ENCODE peak calls at places on chromosomes 7 and 10, in five cellular contexts. One of them, this sample, is unnamed.
A peak's percentile ranks its signal among the peaks of the same experiment; 100 is the strongest.

GRCh38 chr7:36923831-36924555 is 199.7 kb upstream of the AOAH start:
- ATAC-seq in HepG2: no peak
- ATAC-seq in GM23338: no peak
- ATAC-seq in HCT116: no peak
- ATAC-seq in Panc1: no peak
- ATAC-seq in this sample: peak; percentile 85

GRCh38 chr7:123755345-123755744 is 6.5 kb upstream of the WASL start:
- ATAC-seq in Panc1: no peak
- ATAC-seq in GM23338: no peak
- ATAC-seq in HepG2: no peak
- ATAC-seq in HCT116: no peak
- ATAC-seq in this sample: no peak

GRCh38 chr10:81886939-81887338 is 11.9 kb downstream of the NRG3 start:
- ATAC-seq in GM23338: no peak
- ATAC-seq in HCT116: no peak
- ATAC-seq in HepG2: no peak
- ATAC-seq in Panc1: no peak
- ATAC-seq in this sample: no peak

GRCh38 chr7:108630002-108630401 is 60.3 kb downstream of the DNAJB9 start:
- ATAC-seq in GM23338: no peak
- ATAC-seq in HepG2: no peak
- ATAC-seq in HCT116: no peak
- ATAC-seq in Panc1: no peak
- ATAC-seq in this sample: no peak

GRCh38 chr7:102993532-102994029 is 80.8 kb downstream of the LRRC17 start:
- ATAC-seq in GM23338: no peak
- ATAC-seq in HCT116: no peak
- ATAC-seq in Panc1: peak; percentile 18
- ATAC-seq in HepG2: no peak
- ATAC-seq in this sample: peak; percentile 81

GRCh38 chr7:25240340-25240739 is 12.1 kb upstream of the NPVF start:
- ATAC-seq in Panc1: no peak
- ATAC-seq in HepG2: no peak
- ATAC-seq in HCT116: no peak
- ATAC-seq in GM23338: no peak
- ATAC-seq in this sample: peak; percentile 84

GRCh38 chr10:71583076-71583475 is 136.5 kb downstream of the C10orf105 start:
- ATAC-seq in GM23338: no peak
- ATAC-seq in HCT116: no peak
- ATAC-seq in HepG2: no peak
- ATAC-seq in Panc1: no peak
- ATAC-seq in this sample: no peak

GRCh38 chr7:4837814-4838625 is 23.8 kb downstream of the PAPOLB start:
- ATAC-seq in GM23338: peak; percentile 83
- ATAC-seq in Panc1: no peak
- ATAC-seq in HepG2: peak; percentile 37
- ATAC-seq in HCT116: no peak
- ATAC-seq in this sample: no peak

GRCh38 chr7:88034083-88034695 is 100.1 kb downstream of the ADAM22 start:
- ATAC-seq in HepG2: no peak
- ATAC-seq in HCT116: no peak
- ATAC-seq in Panc1: no peak
- ATAC-seq in GM23338: no peak
- ATAC-seq in this sample: no peak

GRCh38 chr10:77131214-77131613 is 506.4 kb downstream of the KCNMA1 start:
- ATAC-seq in HCT116: no peak
- ATAC-seq in GM23338: no peak
- ATAC-seq in Panc1: no peak
- ATAC-seq in HepG2: no peak
- ATAC-seq in this sample: no peak

GRCh38 chr7:70997275-70997674 is 134.7 kb upstream of the GALNT17 start:
- ATAC-seq in HCT116: no peak
- ATAC-seq in Panc1: no peak
- ATAC-seq in GM23338: no peak
- ATAC-seq in HepG2: no peak
- ATAC-seq in this sample: no peak

GRCh38 chr10:60444494-60445064 is 54.9 kb upstream of the ANK3 start:
- ATAC-seq in Panc1: no peak
- ATAC-seq in HepG2: no peak
- ATAC-seq in HCT116: no peak
- ATAC-seq in GM23338: no peak
- ATAC-seq in this sample: no peak

GRCh38 chr10:88886557-88886956 is 6.5 kb downstream of the STAMBPL1 start:
- ATAC-seq in HCT116: no peak
- ATAC-seq in HepG2: no peak
- ATAC-seq in Panc1: no peak
- ATAC-seq in GM23338: peak; percentile 47
- ATAC-seq in this sample: no peak

GRCh38 chr7:155448632-155449007 is 9.3 kb upstream of the EN2 start:
- ATAC-seq in HepG2: peak; percentile 52
- ATAC-seq in HCT116: no peak
- ATAC-seq in Panc1: peak; percentile 79
- ATAC-seq in GM23338: peak; percentile 46
- ATAC-seq in this sample: no peak

GRCh38 chr7:55100172-55100961 is 81.5 kb downstream of the EGFR start:
- ATAC-seq in Panc1: peak; percentile 22
- ATAC-seq in HepG2: no peak
- ATAC-seq in HCT116: no peak
- ATAC-seq in GM23338: no peak
- ATAC-seq in this sample: peak; percentile 65

GRCh38 chr7:73708961-73709360 is 10.5 kb downstream of the STX1A start:
- ATAC-seq in HCT116: no peak
- ATAC-seq in Panc1: no peak
- ATAC-seq in GM23338: no peak
- ATAC-seq in HepG2: no peak
- ATAC-seq in this sample: no peak

GRCh38 chr7:55120501-55121198 is 101.8 kb downstream of the EGFR start:
- ATAC-seq in HCT116: no peak
- ATAC-seq in GM23338: no peak
- ATAC-seq in Panc1: no peak
- ATAC-seq in HepG2: no peak
- ATAC-seq in this sample: peak; percentile 82

GRCh38 chr10:43322321-43322720 is 49.1 kb upstream of the FXYD4 start:
- ATAC-seq in GM23338: peak; percentile 36
- ATAC-seq in HepG2: no peak
- ATAC-seq in HCT116: no peak
- ATAC-seq in Panc1: no peak
- ATAC-seq in this sample: no peak

GRCh38 chr10:60394444-60394843 is 4.8 kb upstream of the ANK3 start:
- ATAC-seq in Panc1: no peak
- ATAC-seq in GM23338: no peak
- ATAC-seq in HCT116: no peak
- ATAC-seq in HepG2: no peak
- ATAC-seq in this sample: no peak

GRCh38 chr10:71582019-71582418 is 137.6 kb downstream of the C10orf105 start:
- ATAC-seq in HCT116: no peak
- ATAC-seq in Panc1: peak; percentile 49
- ATAC-seq in HepG2: peak; percentile 56
- ATAC-seq in GM23338: peak; percentile 74
- ATAC-seq in this sample: no peak

GRCh38 chr7:123548406-123548805 is 9.2 kb downstream of the NDUFA5 start:
- ATAC-seq in HepG2: no peak
- ATAC-seq in HCT116: no peak
- ATAC-seq in GM23338: no peak
- ATAC-seq in Panc1: no peak
- ATAC-seq in this sample: no peak

DNA sequence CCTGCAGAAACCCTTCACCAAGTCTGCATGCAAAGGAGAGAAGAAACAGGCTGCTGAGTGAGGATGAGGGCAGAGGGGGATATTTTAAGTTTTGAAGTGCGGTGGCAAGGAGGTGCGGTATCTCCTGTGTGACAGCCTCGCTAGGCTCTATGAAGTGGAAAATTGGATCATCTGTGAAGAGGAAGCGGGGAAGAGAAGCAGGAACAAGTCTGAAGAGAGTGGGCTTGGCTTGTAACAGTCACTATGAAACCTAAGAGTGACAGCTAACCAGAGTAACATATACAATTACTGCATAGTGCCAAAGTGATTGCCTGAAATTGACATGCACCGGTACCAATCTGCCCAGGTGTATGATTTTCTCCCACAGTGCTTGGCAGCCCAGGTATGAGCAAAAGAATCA is 287.5 kb upstream of the KLF14 start:
- ATAC-seq in Panc1: no peak
- ATAC-seq in HepG2: no peak
- ATAC-seq in HCT116: no peak
- ATAC-seq in GM23338: no peak
- ATAC-seq in this sample: no peak
- TF ChIP-seq POLR2AphosphoS5 in Panc1: no peak
- TF ChIP-seq POLR2AphosphoS5 in HepG2: no peak
- TF ChIP-seq POLR2AphosphoS5 in HCT116: no peak
- TF ChIP-seq POLR2AphosphoS5 in GM23338: no peak
- TF ChIP-seq POLR2AphosphoS5 in this sample: no peak

DNA sequence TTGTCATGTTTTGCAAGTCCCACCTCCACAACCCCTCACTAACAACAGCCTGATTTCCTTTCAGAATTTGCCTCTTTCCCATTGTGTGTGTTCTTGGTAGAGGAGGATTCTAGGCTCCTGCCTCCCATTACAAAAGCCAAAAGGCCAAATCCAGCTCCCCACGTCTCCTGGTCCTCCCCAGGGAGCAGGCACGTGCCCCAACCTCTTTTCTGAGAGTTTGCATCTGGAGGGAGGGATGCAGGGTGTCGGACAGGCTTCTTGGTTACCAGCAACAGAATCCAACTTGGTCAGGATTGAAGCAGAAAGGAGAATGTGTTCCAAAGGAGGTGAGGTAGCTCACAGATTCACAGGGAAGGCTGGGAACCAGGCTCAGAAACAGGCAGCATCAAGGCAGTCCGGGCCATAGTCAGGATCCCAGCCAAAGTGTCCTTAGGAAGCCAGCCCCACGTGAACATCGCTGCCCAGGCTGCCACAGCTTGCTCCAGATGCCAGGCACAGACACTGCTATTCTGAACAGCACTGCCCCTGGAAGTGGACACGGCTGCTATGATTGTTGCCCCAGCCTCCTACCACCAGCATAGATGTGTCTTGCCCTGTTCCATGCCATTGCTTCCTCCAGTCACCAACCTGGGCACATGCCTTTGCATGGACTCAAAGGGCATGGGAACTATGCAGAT is 264.3 kb upstream of the ZMIZ1 start:
- ATAC-seq in Panc1: peak; percentile 23
- ATAC-seq in GM23338: no peak
- ATAC-seq in HepG2: no peak
- ATAC-seq in HCT116: no peak
- ATAC-seq in this sample: peak; percentile 37
- TF ChIP-seq POLR2AphosphoS5 in Panc1: no peak
- TF ChIP-seq POLR2AphosphoS5 in GM23338: no peak
- TF ChIP-seq POLR2AphosphoS5 in HepG2: no peak
- TF ChIP-seq POLR2AphosphoS5 in HCT116: no peak
- TF ChIP-seq POLR2AphosphoS5 in this sample: peak; percentile 15

GRCh38 chr7:20217193-20217948 is at the start of gene MACC1:
- ATAC-seq in HepG2: no peak
- ATAC-seq in HCT116: peak; percentile 92
- ATAC-seq in Panc1: no peak
- ATAC-seq in GM23338: peak; percentile 99
- ATAC-seq in this sample: no peak
- TF ChIP-seq POLR2AphosphoS5 in HepG2: no peak
- TF ChIP-seq POLR2AphosphoS5 in HCT116: peak; percentile 29
- TF ChIP-seq POLR2AphosphoS5 in Panc1: no peak
- TF ChIP-seq POLR2AphosphoS5 in GM23338: peak; percentile 17
- TF ChIP-seq POLR2AphosphoS5 in this sample: no peak

GRCh38 chr7:2274666-2275065 is 32.6 kb downstream of the NUDT1 start:
- ATAC-seq in HCT116: no peak
- ATAC-seq in HepG2: no peak
- ATAC-seq in Panc1: no peak
- ATAC-seq in GM23338: no peak
- ATAC-seq in this sample: no peak

GRCh38 chr7:2275101-2275500 is 33.1 kb downstream of the NUDT1 start:
- ATAC-seq in Panc1: no peak
- ATAC-seq in GM23338: no peak
- ATAC-seq in HepG2: no peak
- ATAC-seq in HCT116: no peak
- ATAC-seq in this sample: no peak

GRCh38 chr7:2276107-2276506 is 34.1 kb downstream of the NUDT1 start:
- ATAC-seq in GM23338: no peak
- ATAC-seq in Panc1: no peak
- ATAC-seq in HepG2: no peak
- ATAC-seq in HCT116: no peak
- ATAC-seq in this sample: no peak

GRCh38 chr7:2272031-2272430 is 30.0 kb downstream of the NUDT1 start:
- ATAC-seq in GM23338: no peak
- ATAC-seq in Panc1: no peak
- ATAC-seq in HepG2: no peak
- ATAC-seq in HCT116: no peak
- ATAC-seq in this sample: no peak

GRCh38 chr7:2273866-2274265 is 31.8 kb downstream of the NUDT1 start:
- ATAC-seq in GM23338: no peak
- ATAC-seq in Panc1: no peak
- ATAC-seq in HepG2: no peak
- ATAC-seq in HCT116: no peak
- ATAC-seq in this sample: no peak
- TF ChIP-seq POLR2AphosphoS5 in GM23338: no peak
- TF ChIP-seq POLR2AphosphoS5 in Panc1: no peak
- TF ChIP-seq POLR2AphosphoS5 in HepG2: no peak
- TF ChIP-seq POLR2AphosphoS5 in HCT116: no peak
- TF ChIP-seq POLR2AphosphoS5 in this sample: no peak

GRCh38 chr7:18513343-18513742 is 17.8 kb downstream of the HDAC9 start:
- ATAC-seq in HepG2: no peak
- ATAC-seq in GM23338: peak; percentile 62
- ATAC-seq in HCT116: no peak
- ATAC-seq in Panc1: no peak
- ATAC-seq in this sample: no peak

GRCh38 chr7:18511351-18511750 is 15.8 kb downstream of the HDAC9 start:
- ATAC-seq in HCT116: no peak
- ATAC-seq in GM23338: no peak
- ATAC-seq in HepG2: no peak
- ATAC-seq in Panc1: peak; percentile 62
- ATAC-seq in this sample: no peak

GRCh38 chr7:18518555-18518954 is 23.0 kb downstream of the HDAC9 start:
- ATAC-seq in Panc1: no peak
- ATAC-seq in HepG2: no peak
- ATAC-seq in HCT116: no peak
- ATAC-seq in GM23338: no peak
- ATAC-seq in this sample: no peak

GRCh38 chr7:18509491-18509890 is 13.9 kb downstream of the HDAC9 start:
- ATAC-seq in Panc1: peak; percentile 36
- ATAC-seq in HCT116: no peak
- ATAC-seq in GM23338: no peak
- ATAC-seq in HepG2: no peak
- ATAC-seq in this sample: no peak

DNA sequence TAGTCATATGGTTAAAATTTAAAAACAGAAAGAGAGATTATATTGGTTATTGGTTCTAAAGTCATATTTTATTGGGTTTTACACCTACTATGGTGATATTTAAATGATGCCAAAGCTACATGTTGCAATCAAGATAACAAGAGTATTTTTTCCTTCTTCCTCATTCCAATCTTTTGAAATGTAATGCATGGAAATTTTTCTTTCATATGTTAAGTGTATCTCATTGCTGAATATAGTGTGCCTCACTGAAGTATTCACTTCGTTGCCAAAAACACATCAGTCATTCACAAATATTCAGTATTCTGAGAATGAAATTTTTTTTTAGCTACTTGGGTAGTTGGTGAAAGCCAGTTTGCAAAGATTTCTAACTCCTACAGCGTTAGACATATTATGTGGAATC is 19.5 kb downstream of the HDAC9 start:
- ATAC-seq in GM23338: no peak
- ATAC-seq in HepG2: no peak
- ATAC-seq in Panc1: no peak
- ATAC-seq in HCT116: no peak
- ATAC-seq in this sample: no peak
- TF ChIP-seq POLR2AphosphoS5 in GM23338: no peak
- TF ChIP-seq POLR2AphosphoS5 in HepG2: no peak
- TF ChIP-seq POLR2AphosphoS5 in Panc1: no peak
- TF ChIP-seq POLR2AphosphoS5 in HCT116: no peak
- TF ChIP-seq POLR2AphosphoS5 in this sample: no peak

GRCh38 chr10:34954142-34954541 is 136.0 kb downstream of the CUL2 start:
- ATAC-seq in GM23338: peak; percentile 57
- ATAC-seq in HepG2: no peak
- ATAC-seq in HCT116: peak; percentile 39
- ATAC-seq in Panc1: no peak
- ATAC-seq in this sample: no peak
- TF ChIP-seq POLR2AphosphoS5 in GM23338: no peak
- TF ChIP-seq POLR2AphosphoS5 in HepG2: no peak
- TF ChIP-seq POLR2AphosphoS5 in HCT116: no peak
- TF ChIP-seq POLR2AphosphoS5 in Panc1: no peak
- TF ChIP-seq POLR2AphosphoS5 in this sample: no peak